ENCODE peak calls at places on chromosomes 12 and 14, in eight cellular contexts. One of them, this sample, is unnamed.

GRCh38 chr12:129854591-129854990 is 49.2 kb downstream of the TMEM132D start:
- DNase-seq in fibroblast of mammary gland: no peak
- DNase-seq in hepatocyte: no peak
- DNase-seq in DMS153: no peak
- DNase-seq in bronchial epithelial cell: no peak
- DNase-seq in HCT116: no peak
- DNase-seq in colonic mucosa: no peak
- DNase-seq in GM20000: no peak
- DNase-seq in this sample: no peak

GRCh38 chr12:109255377-109255776 is 53.7 kb downstream of the FOXN4 start:
- DNase-seq in hepatocyte: no peak
- DNase-seq in fibroblast of mammary gland: peak
- DNase-seq in DMS153: no peak
- DNase-seq in GM20000: no peak
- DNase-seq in colonic mucosa: no peak
- DNase-seq in HCT116: no peak
- DNase-seq in bronchial epithelial cell: no peak
- DNase-seq in this sample: peak

GRCh38 chr14:102389261-102389660 is 26.5 kb downstream of the TECPR2 start:
- DNase-seq in hepatocyte: no peak
- DNase-seq in DMS153: no peak
- DNase-seq in colonic mucosa: no peak
- DNase-seq in HCT116: no peak
- DNase-seq in GM20000: no peak
- DNase-seq in bronchial epithelial cell: no peak
- DNase-seq in fibroblast of mammary gland: no peak
- DNase-seq in this sample: no peak

GRCh38 chr14:52862652-52863338 is 71.4 kb upstream of the GNPNAT1 start:
- DNase-seq in bronchial epithelial cell: peak
- DNase-seq in HCT116: no peak
- DNase-seq in colonic mucosa: no peak
- DNase-seq in fibroblast of mammary gland: peak
- DNase-seq in hepatocyte: peak
- DNase-seq in GM20000: no peak
- DNase-seq in DMS153: no peak
- DNase-seq in this sample: peak

GRCh38 chr12:95582230-95583058 is 31.2 kb upstream of the USP44 start:
- DNase-seq in GM20000: no peak
- DNase-seq in HCT116: peak
- DNase-seq in hepatocyte: peak
- DNase-seq in fibroblast of mammary gland: peak
- DNase-seq in colonic mucosa: no peak
- DNase-seq in bronchial epithelial cell: peak
- DNase-seq in DMS153: peak
- DNase-seq in this sample: peak

GRCh38 chr14:29310210-29310609 is 543.6 kb downstream of the FOXG1 start:
- DNase-seq in GM20000: no peak
- DNase-seq in bronchial epithelial cell: no peak
- DNase-seq in HCT116: no peak
- DNase-seq in colonic mucosa: no peak
- DNase-seq in fibroblast of mammary gland: no peak
- DNase-seq in DMS153: no peak
- DNase-seq in hepatocyte: no peak
- DNase-seq in this sample: no peak

GRCh38 chr12:54257332-54257731 is 22.6 kb downstream of the CBX5 start:
- DNase-seq in DMS153: no peak
- DNase-seq in bronchial epithelial cell: no peak
- DNase-seq in HCT116: no peak
- DNase-seq in fibroblast of mammary gland: no peak
- DNase-seq in hepatocyte: no peak
- DNase-seq in GM20000: no peak
- DNase-seq in colonic mucosa: no peak
- DNase-seq in this sample: no peak

GRCh38 chr14:58298880-58299664 is 717 bp downstream of the ARID4A start:
- DNase-seq in colonic mucosa: peak
- DNase-seq in hepatocyte: peak
- DNase-seq in HCT116: no peak
- DNase-seq in GM20000: peak
- DNase-seq in fibroblast of mammary gland: no peak
- DNase-seq in DMS153: no peak
- DNase-seq in bronchial epithelial cell: no peak
- DNase-seq in this sample: peak

GRCh38 chr14:61080591-61081010 is 99.6 kb downstream of the SLC38A6 start:
- DNase-seq in GM20000: peak
- DNase-seq in DMS153: no peak
- DNase-seq in hepatocyte: peak
- DNase-seq in colonic mucosa: no peak
- DNase-seq in HCT116: no peak
- DNase-seq in fibroblast of mammary gland: peak
- DNase-seq in bronchial epithelial cell: no peak
- DNase-seq in this sample: no peak

GRCh38 chr12:67590122-67590795 is 58.3 kb upstream of the DYRK2 start:
- DNase-seq in bronchial epithelial cell: no peak
- DNase-seq in colonic mucosa: no peak
- DNase-seq in GM20000: no peak
- DNase-seq in DMS153: peak
- DNase-seq in fibroblast of mammary gland: no peak
- DNase-seq in hepatocyte: no peak
- DNase-seq in HCT116: no peak
- DNase-seq in this sample: no peak

GRCh38 chr12:51421266-51421884 is 3.3 kb upstream of the SLC4A8 start:
- DNase-seq in DMS153: peak
- DNase-seq in bronchial epithelial cell: peak
- DNase-seq in HCT116: peak
- DNase-seq in colonic mucosa: peak
- DNase-seq in hepatocyte: peak
- DNase-seq in fibroblast of mammary gland: peak
- DNase-seq in GM20000: peak
- DNase-seq in this sample: peak

GRCh38 chr12:128970941-128971340 is 117.7 kb downstream of the GLT1D1 start:
- DNase-seq in HCT116: no peak
- DNase-seq in colonic mucosa: no peak
- DNase-seq in fibroblast of mammary gland: no peak
- DNase-seq in hepatocyte: no peak
- DNase-seq in bronchial epithelial cell: no peak
- DNase-seq in DMS153: no peak
- DNase-seq in GM20000: no peak
- DNase-seq in this sample: no peak

GRCh38 chr12:15662983-15663659 is 126.1 kb downstream of the EPS8 start:
- DNase-seq in fibroblast of mammary gland: peak
- DNase-seq in GM20000: no peak
- DNase-seq in DMS153: no peak
- DNase-seq in colonic mucosa: no peak
- DNase-seq in bronchial epithelial cell: peak
- DNase-seq in hepatocyte: no peak
- DNase-seq in HCT116: peak
- DNase-seq in this sample: peak

GRCh38 chr12:45234134-45234865 is 18.4 kb downstream of the ANO6 start:
- DNase-seq in DMS153: no peak
- DNase-seq in fibroblast of mammary gland: peak
- DNase-seq in HCT116: peak
- DNase-seq in colonic mucosa: no peak
- DNase-seq in GM20000: no peak
- DNase-seq in bronchial epithelial cell: peak
- DNase-seq in hepatocyte: peak
- DNase-seq in this sample: peak

GRCh38 chr12:68878846-68879245 is 54.1 kb downstream of the CPM start:
- DNase-seq in HCT116: no peak
- DNase-seq in bronchial epithelial cell: no peak
- DNase-seq in DMS153: no peak
- DNase-seq in fibroblast of mammary gland: no peak
- DNase-seq in GM20000: no peak
- DNase-seq in hepatocyte: no peak
- DNase-seq in colonic mucosa: no peak
- DNase-seq in this sample: no peak

GRCh38 chr12:91394903-91395302 is 212.3 kb upstream of the DCN start:
- DNase-seq in fibroblast of mammary gland: no peak
- DNase-seq in DMS153: no peak
- DNase-seq in HCT116: no peak
- DNase-seq in GM20000: no peak
- DNase-seq in bronchial epithelial cell: no peak
- DNase-seq in hepatocyte: no peak
- DNase-seq in colonic mucosa: no peak
- DNase-seq in this sample: no peak

GRCh38 chr14:57939084-57939483 is 73.2 kb upstream of the SLC35F4 start:
- DNase-seq in GM20000: no peak
- DNase-seq in colonic mucosa: no peak
- DNase-seq in hepatocyte: no peak
- DNase-seq in fibroblast of mammary gland: no peak
- DNase-seq in bronchial epithelial cell: no peak
- DNase-seq in HCT116: no peak
- DNase-seq in DMS153: no peak
- DNase-seq in this sample: no peak

GRCh38 chr14:68084256-68084655 is 264.7 kb downstream of the RAD51B start:
- DNase-seq in HCT116: no peak
- DNase-seq in GM20000: no peak
- DNase-seq in colonic mucosa: no peak
- DNase-seq in DMS153: no peak
- DNase-seq in fibroblast of mammary gland: peak
- DNase-seq in hepatocyte: no peak
- DNase-seq in bronchial epithelial cell: no peak
- DNase-seq in this sample: peak

GRCh38 chr12:66603981-66604380 is 74.9 kb downstream of the GRIP1 start:
- DNase-seq in colonic mucosa: no peak
- DNase-seq in bronchial epithelial cell: no peak
- DNase-seq in GM20000: no peak
- DNase-seq in HCT116: no peak
- DNase-seq in DMS153: no peak
- DNase-seq in fibroblast of mammary gland: no peak
- DNase-seq in hepatocyte: no peak
- DNase-seq in this sample: no peak

GRCh38 chr12:46483572-46484395 is 111.2 kb upstream of the SLC38A2 start:
- DNase-seq in HCT116: no peak
- DNase-seq in colonic mucosa: no peak
- DNase-seq in fibroblast of mammary gland: peak
- DNase-seq in bronchial epithelial cell: peak
- DNase-seq in DMS153: no peak
- DNase-seq in GM20000: no peak
- DNase-seq in hepatocyte: peak
- DNase-seq in this sample: no peak

GRCh38 chr14:101708853-101709532 is 52.5 kb upstream of the PPP2R5C start:
- DNase-seq in fibroblast of mammary gland: no peak
- DNase-seq in DMS153: no peak
- DNase-seq in GM20000: no peak
- DNase-seq in hepatocyte: no peak
- DNase-seq in colonic mucosa: no peak
- DNase-seq in bronchial epithelial cell: no peak
- DNase-seq in HCT116: no peak
- DNase-seq in this sample: no peak

GRCh38 chr14:57871487-57872080 is 5.7 kb upstream of the SLC35F4 start:
- DNase-seq in bronchial epithelial cell: peak
- DNase-seq in colonic mucosa: no peak
- DNase-seq in hepatocyte: peak
- DNase-seq in DMS153: no peak
- DNase-seq in HCT116: peak
- DNase-seq in GM20000: peak
- DNase-seq in fibroblast of mammary gland: peak
- DNase-seq in this sample: peak

GRCh38 chr12:83147341-83147740 is 460.6 kb downstream of the TMTC2 start:
- DNase-seq in DMS153: no peak
- DNase-seq in colonic mucosa: no peak
- DNase-seq in fibroblast of mammary gland: no peak
- DNase-seq in bronchial epithelial cell: no peak
- DNase-seq in HCT116: no peak
- DNase-seq in hepatocyte: no peak
- DNase-seq in GM20000: no peak
- DNase-seq in this sample: peak

GRCh38 chr14:103828315-103828967 is 18.9 kb downstream of the PPP1R13B start:
- DNase-seq in GM20000: no peak
- DNase-seq in HCT116: no peak
- DNase-seq in DMS153: no peak
- DNase-seq in fibroblast of mammary gland: peak
- DNase-seq in bronchial epithelial cell: no peak
- DNase-seq in hepatocyte: peak
- DNase-seq in colonic mucosa: peak
- DNase-seq in this sample: no peak

GRCh38 chr12:24222968-24223367 is 273.5 kb upstream of the SOX5 start:
- DNase-seq in hepatocyte: no peak
- DNase-seq in DMS153: no peak
- DNase-seq in fibroblast of mammary gland: peak
- DNase-seq in GM20000: no peak
- DNase-seq in bronchial epithelial cell: peak
- DNase-seq in HCT116: no peak
- DNase-seq in colonic mucosa: no peak
- DNase-seq in this sample: peak

GRCh38 chr14:53411110-53411509 is 258.0 kb upstream of the DDHD1 start:
- DNase-seq in GM20000: no peak
- DNase-seq in colonic mucosa: no peak
- DNase-seq in bronchial epithelial cell: peak
- DNase-seq in fibroblast of mammary gland: peak
- DNase-seq in hepatocyte: no peak
- DNase-seq in HCT116: no peak
- DNase-seq in DMS153: no peak
- DNase-seq in this sample: no peak

GRCh38 chr14:63493246-63493645 is 49.9 kb downstream of the PPP2R5E start:
- DNase-seq in hepatocyte: peak
- DNase-seq in colonic mucosa: no peak
- DNase-seq in fibroblast of mammary gland: peak
- DNase-seq in bronchial epithelial cell: peak
- DNase-seq in GM20000: no peak
- DNase-seq in HCT116: peak
- DNase-seq in DMS153: no peak
- DNase-seq in this sample: peak

GRCh38 chr14:104885031-104885972 is 20.2 kb downstream of the CEP170B start:
- DNase-seq in HCT116: no peak
- DNase-seq in DMS153: no peak
- DNase-seq in GM20000: no peak
- DNase-seq in hepatocyte: no peak
- DNase-seq in colonic mucosa: no peak
- DNase-seq in fibroblast of mammary gland: no peak
- DNase-seq in bronchial epithelial cell: no peak
- DNase-seq in this sample: no peak

GRCh38 chr12:42730286-42730685 is 140.7 kb upstream of the PRICKLE1 start:
- DNase-seq in GM20000: no peak
- DNase-seq in bronchial epithelial cell: no peak
- DNase-seq in HCT116: no peak
- DNase-seq in hepatocyte: peak
- DNase-seq in DMS153: no peak
- DNase-seq in colonic mucosa: no peak
- DNase-seq in fibroblast of mammary gland: peak
- DNase-seq in this sample: no peak

GRCh38 chr14:36941783-36942521 is 230.5 kb downstream of the SLC25A21 start:
- DNase-seq in hepatocyte: peak
- DNase-seq in DMS153: peak
- DNase-seq in GM20000: peak
- DNase-seq in colonic mucosa: peak
- DNase-seq in HCT116: peak
- DNase-seq in bronchial epithelial cell: peak
- DNase-seq in fibroblast of mammary gland: peak
- DNase-seq in this sample: peak

GRCh38 chr14:95452176-95452889 is 64.1 kb downstream of the SYNE3 start:
- DNase-seq in GM20000: no peak
- DNase-seq in hepatocyte: no peak
- DNase-seq in bronchial epithelial cell: peak
- DNase-seq in fibroblast of mammary gland: no peak
- DNase-seq in colonic mucosa: no peak
- DNase-seq in DMS153: peak
- DNase-seq in HCT116: no peak
- DNase-seq in this sample: peak

GRCh38 chr12:13530966-13531365 is 334.4 kb downstream of the EMP1 start:
- DNase-seq in fibroblast of mammary gland: no peak
- DNase-seq in HCT116: no peak
- DNase-seq in GM20000: no peak
- DNase-seq in DMS153: peak
- DNase-seq in hepatocyte: no peak
- DNase-seq in colonic mucosa: no peak
- DNase-seq in bronchial epithelial cell: no peak
- DNase-seq in this sample: no peak

GRCh38 chr12:17264603-17265002 is 658.6 kb upstream of the LMO3 start:
- DNase-seq in GM20000: no peak
- DNase-seq in DMS153: no peak
- DNase-seq in bronchial epithelial cell: no peak
- DNase-seq in HCT116: no peak
- DNase-seq in colonic mucosa: no peak
- DNase-seq in fibroblast of mammary gland: no peak
- DNase-seq in hepatocyte: no peak
- DNase-seq in this sample: no peak

GRCh38 chr12:53500119-53500775 is 836 bp upstream of the TARBP2 start:
- DNase-seq in GM20000: no peak
- DNase-seq in DMS153: no peak
- DNase-seq in HCT116: no peak
- DNase-seq in hepatocyte: peak
- DNase-seq in colonic mucosa: peak
- DNase-seq in fibroblast of mammary gland: peak
- DNase-seq in bronchial epithelial cell: peak
- DNase-seq in this sample: peak